ENCODE peak calls at places on chromosome 3, in four cellular contexts. A, O, D and U are unnamed samples.

GRCh38 chr3:192727032-192727847 is at the start of gene FGF12:
- DNase-seq in A (peak; percentile 97), O (peak; percentile 2), D (peak; percentile 9), U (peak; percentile 29)

GRCh38 chr3:55721716-55722484 is 234.8 kb upstream of the WNT5A start:
- DNase-seq in A (no peak), O (no peak), D (peak; percentile 47), U (peak; percentile 26)

GRCh38 chr3:35335703-35336102 is 303.6 kb upstream of the ARPP21 start:
- DNase-seq in A (no peak), O (no peak), D (no peak), U (no peak)

GRCh38 chr3:88767746-88768145 is 339.7 kb upstream of the EPHA3 start:
- DNase-seq in A (no peak), O (no peak), D (no peak), U (no peak)

GRCh38 chr3:123390865-123391613 is 57.9 kb downstream of the ADCY5 start:
- DNase-seq in A (no peak), O (no peak), D (no peak), U (no peak)

GRCh38 chr3:38031022-38031994 is 1.9 kb upstream of the PLCD1 start:
- DNase-seq in A (no peak), O (no peak), D (no peak), U (peak; percentile 84)

GRCh38 chr3:115699741-115700140 is 76.4 kb downstream of the GAP43 start:
- DNase-seq in A (no peak), O (no peak), D (no peak), U (no peak)

GRCh38 chr3:64144241-64144900 is 80.9 kb downstream of the PRICKLE2 start:
- DNase-seq in A (no peak), O (no peak), D (peak; percentile 52), U (no peak)

GRCh38 chr3:67048067-67048715 is 50.1 kb downstream of the KBTBD8 start:
- DNase-seq in A (no peak), O (no peak), D (no peak), U (no peak)

GRCh38 chr3:36707623-36708409 is 56.5 kb downstream of the DCLK3 start:
- DNase-seq in A (no peak), O (no peak), D (peak; percentile 47), U (no peak)

GRCh38 chr3:184211718-184212117 is 17.7 kb upstream of the VWA5B2 start:
- DNase-seq in A (no peak), O (no peak), D (no peak), U (no peak)

GRCh38 chr3:34011171-34012101 is 213.0 kb downstream of the PDCD6IP start:
- DNase-seq in A (peak; percentile 33), O (peak; percentile 65), D (peak; percentile 46), U (no peak)

GRCh38 chr3:183285828-183286457 is 32.9 kb downstream of the B3GNT5 start:
- DNase-seq in A (peak; percentile 49), O (peak; percentile 15), D (peak; percentile 100), U (peak; percentile 93)

GRCh38 chr3:142165194-142165593 is 15.8 kb upstream of the TFDP2 start:
- DNase-seq in A (no peak), O (no peak), D (no peak), U (no peak)

GRCh38 chr3:29430558-29430971 is 149.7 kb downstream of the RBMS3 start:
- DNase-seq in A (no peak), O (no peak), D (peak; percentile 51), U (no peak)

GRCh38 chr3:151410891-151411559 is 26.5 kb upstream of the P2RY12 start:
- DNase-seq in A (no peak), O (no peak), D (peak; percentile 32), U (no peak)

GRCh38 chr3:169545606-169546005 is 117.9 kb downstream of the MECOM start:
- DNase-seq in A (no peak), O (no peak), D (no peak), U (no peak)

GRCh38 chr3:149026718-149027117 is 35.4 kb downstream of the GYG1 start:
- DNase-seq in A (no peak), O (no peak), D (no peak), U (no peak)

GRCh38 chr3:54376941-54377578 is 254.7 kb downstream of the CACNA2D3 start:
- DNase-seq in A (no peak), O (no peak), D (no peak), U (no peak)

GRCh38 chr3:186923241-186923640 is 7.1 kb upstream of the ST6GAL1 start:
- DNase-seq in A (no peak), O (no peak), D (no peak), U (no peak)

GRCh38 chr3:40971191-40972168 is 227.8 kb upstream of the CTNNB1 start:
- DNase-seq in A (no peak), O (peak; percentile 53), D (peak; percentile 91), U (peak; percentile 76)

GRCh38 chr3:112136959-112137693 is 4.1 kb upstream of the GCSAM start:
- DNase-seq in A (peak; percentile 68), O (peak; percentile 42), D (peak; percentile 51), U (no peak)

GRCh38 chr3:190673157-190673556 is 159.3 kb downstream of the IL1RAP start:
- DNase-seq in A (no peak), O (no peak), D (no peak), U (no peak)

GRCh38 chr3:46929324-46929723 is 47.2 kb downstream of the CCDC12 start:
- DNase-seq in A (no peak), O (no peak), D (no peak), U (peak; percentile 76)
- H3K4me1 ChIP-seq in A (peaks cover 2% of the 10 kb centered on the region), O (peaks cover 43% of the 10 kb centered on the region), D (peaks cover 27% of the 10 kb centered on the region), U (peaks cover 58% of the 10 kb centered on the region)

DNA sequence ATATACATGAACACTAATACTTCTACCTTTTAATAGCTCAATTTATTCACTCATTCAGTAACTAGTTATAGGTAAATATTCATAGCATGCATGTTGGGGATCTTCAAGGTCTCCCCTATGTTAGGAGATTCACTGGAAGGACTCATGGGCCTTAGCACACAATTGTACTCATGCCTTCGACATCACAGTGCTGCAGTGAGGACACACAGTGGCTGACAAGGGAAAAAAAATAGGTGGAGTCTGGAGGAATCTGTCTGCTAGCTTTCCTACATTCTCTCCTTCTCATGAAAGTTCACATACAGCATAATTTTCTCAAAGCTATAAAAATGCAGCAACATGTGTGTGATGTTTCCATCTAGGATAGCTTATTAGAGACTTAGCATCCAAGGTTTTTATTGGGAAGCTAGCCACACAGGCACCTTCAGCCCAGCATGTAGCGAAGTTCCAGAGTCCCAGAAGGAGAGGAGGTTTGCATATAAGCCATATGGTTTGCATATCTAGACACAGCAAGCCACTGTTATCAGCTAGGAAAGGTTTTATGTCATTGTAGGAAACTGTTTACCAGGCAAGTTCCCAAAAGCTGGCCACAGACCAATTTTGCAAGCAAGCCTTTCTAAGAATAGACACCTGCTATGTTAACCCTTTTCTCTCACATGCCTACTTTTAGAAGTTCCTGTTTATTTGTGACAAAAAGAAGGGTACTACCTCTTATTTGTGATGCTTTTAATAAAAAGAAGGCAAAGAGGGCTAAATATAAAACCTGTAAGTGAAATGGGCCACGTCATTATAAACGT is 46.4 kb downstream of the MORC1 start:
- DNase-seq in A (no peak), O (no peak), D (no peak), U (no peak)
- H3K9ac ChIP-seq in A (no peak overlapping the region), O (no peak overlapping the region), D (no peak overlapping the region), U (no peak overlapping the region)

GRCh38 chr3:46096336-46096735 is 69.1 kb upstream of the XCR1 start:
- DNase-seq in A (no peak), O (no peak), D (peak; percentile 14), U (no peak)

GRCh38 chr3:46096781-46097180 is 69.5 kb upstream of the XCR1 start:
- DNase-seq in A (no peak), O (no peak), D (no peak), U (no peak)

GRCh38 chr3:46098319-46098761 is 71.1 kb upstream of the XCR1 start:
- DNase-seq in A (no peak), O (no peak), D (peak; percentile 72), U (no peak)

GRCh38 chr3:46095307-46095706 is 68.0 kb upstream of the XCR1 start:
- DNase-seq in A (no peak), O (no peak), D (no peak), U (no peak)

DNA sequence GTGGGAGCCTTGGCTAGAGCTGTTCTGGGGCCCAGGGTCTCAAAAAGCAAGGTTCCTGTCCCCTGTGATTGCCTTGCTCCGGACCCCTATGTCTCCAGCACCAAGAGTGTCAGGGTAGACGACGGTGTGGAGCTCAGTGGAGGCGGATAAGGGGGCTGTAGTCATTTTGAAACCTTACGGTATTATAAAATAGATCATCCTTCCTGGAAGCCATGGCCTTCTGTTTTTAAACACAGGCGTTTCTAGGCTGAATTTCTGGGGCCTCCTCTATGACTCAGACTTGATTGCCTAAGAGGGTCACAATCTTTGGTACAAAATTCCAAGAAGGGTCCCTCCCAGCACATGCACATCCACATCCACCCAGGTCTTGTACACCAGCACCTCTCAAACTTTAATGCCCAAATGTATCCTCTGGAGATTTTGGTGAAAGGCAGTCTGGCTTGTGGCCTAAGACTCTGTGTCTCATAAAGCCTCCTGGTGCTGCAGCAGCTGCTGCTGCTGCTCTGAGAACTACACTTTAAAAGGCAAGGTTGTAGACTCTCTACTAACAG is 70.5 kb upstream of the XCR1 start:
- DNase-seq in A (no peak), O (no peak), D (peak; percentile 87), U (no peak)
- H3K27me3 ChIP-seq in A (no peaks in the 10 kb centered on the region), O (no peaks in the 10 kb centered on the region), D (no peaks in the 10 kb centered on the region), U (no peaks in the 10 kb centered on the region)

GRCh38 chr3:16898595-16899395 is 14.0 kb downstream of the PLCL2 start:
- DNase-seq in A (no peak), O (no peak), D (no peak), U (no peak)

GRCh38 chr3:16896094-16896627 is 11.4 kb downstream of the PLCL2 start:
- DNase-seq in A (no peak), O (no peak), D (no peak), U (no peak)

GRCh38 chr3:16899919-16900318 is 15.2 kb downstream of the PLCL2 start:
- DNase-seq in A (no peak), O (no peak), D (no peak), U (no peak)

GRCh38 chr3:16896820-16897219 is 12.1 kb downstream of the PLCL2 start:
- DNase-seq in A (no peak), O (no peak), D (no peak), U (no peak)

DNA sequence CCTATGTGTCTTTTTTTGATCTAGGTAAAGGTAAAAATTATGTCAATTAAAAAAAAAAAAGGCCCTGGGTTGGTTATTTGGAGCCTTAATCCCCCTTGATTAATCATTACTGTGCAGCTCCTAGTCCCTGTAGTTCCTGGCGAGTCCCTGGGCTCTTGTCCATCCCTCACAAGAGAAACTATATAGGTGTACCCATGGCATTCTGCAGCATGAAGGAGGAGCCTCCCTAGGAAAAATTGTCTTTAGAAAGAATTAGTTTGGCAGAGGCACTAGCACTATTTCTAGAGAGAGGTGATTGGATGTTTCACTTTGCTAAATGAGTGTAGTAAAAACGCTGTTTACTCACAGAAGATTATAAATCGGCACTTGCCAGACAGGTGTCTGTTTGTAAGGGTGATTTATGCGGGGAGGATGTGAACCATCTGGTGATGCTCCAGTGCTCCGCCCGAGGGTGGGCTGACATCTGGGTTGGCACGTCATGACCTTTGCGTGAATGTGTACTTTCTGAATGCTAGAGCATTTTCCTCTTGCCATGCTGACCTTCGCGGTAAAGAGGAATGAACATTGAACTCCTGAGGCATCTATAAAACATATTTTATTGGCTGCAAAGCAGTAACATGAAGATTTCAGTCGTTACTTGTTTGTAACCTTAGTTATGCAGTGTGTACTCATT is 12.6 kb downstream of the PLCL2 start:
- DNase-seq in A (no peak), O (no peak), D (peak; percentile 43), U (peak; percentile 85)
- H3K4me1 ChIP-seq in A (peaks cover 3% of the 10 kb centered on the region), O (no peaks in the 10 kb centered on the region), D (no peaks in the 10 kb centered on the region), U (no peaks in the 10 kb centered on the region)

DNA sequence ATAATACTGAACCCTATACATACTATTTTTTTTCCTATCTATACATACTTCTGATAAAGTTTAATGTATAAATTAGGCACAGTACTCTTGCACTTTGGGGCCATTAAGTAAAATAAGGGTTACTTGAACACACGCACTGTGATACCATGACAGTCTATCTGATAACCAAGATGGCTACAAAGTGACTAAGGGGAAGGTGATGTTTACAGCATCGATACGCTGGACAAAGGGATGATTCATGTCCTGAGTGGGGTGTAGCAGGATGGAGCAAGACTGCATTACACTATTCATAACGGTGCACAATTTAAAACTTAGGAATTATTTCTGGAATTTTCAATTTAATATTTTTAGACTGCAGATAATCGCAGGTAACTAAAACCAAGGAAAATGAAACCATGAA is 30.0 kb upstream of the SLC2A2 start:
- DNase-seq in A (no peak), O (peak; percentile 35), D (peak; percentile 23), U (no peak)
- H3K9ac ChIP-seq in A (no peak overlapping the region), O (no peak overlapping the region), D (no peak overlapping the region), U (no peak overlapping the region)